ENCODE peak calls at places on chromosomes 11 and 22, in four cellular contexts. U is uterus, Q is AG08396, B is iPS-NIHi11. V is an unnamed sample.
A peak's percentile ranks its signal among the peaks of the same experiment; 100 is the strongest.

GRCh38 chr11:403021-403760 is 9.2 kb downstream of the PKP3 start:
- DNase-seq in Q (no peak), U (no peak), B (no peak), V (no peak)

GRCh38 chr11:118921121-118921928 is 4.4 kb downstream of the BCL9L start:
- DNase-seq in Q (peak; percentile 76), U (peak; percentile 88), B (no peak), V (peak; percentile 92)

GRCh38 chr11:11558352-11558751 is 63.5 kb downstream of the GALNT18 start:
- DNase-seq in U (no peak), Q (no peak), B (no peak), V (no peak)

GRCh38 chr22:32286290-32286840 is 31.2 kb upstream of the SLC5A4 start:
- DNase-seq in U (no peak), B (no peak), Q (no peak), V (no peak)

GRCh38 chr11:111225871-111226270 is 19.7 kb upstream of the POU2AF2 start:
- DNase-seq in Q (no peak), B (no peak), U (no peak), V (no peak)

GRCh38 chr11:111845256-111846028 is 25.9 kb downstream of the ALG9 start:
- DNase-seq in U (no peak), Q (no peak), B (no peak), V (peak; percentile 29)

GRCh38 chr11:66853242-66854229 is 3.3 kb upstream of the LRFN4 start:
- DNase-seq in B (no peak), U (no peak), Q (no peak), V (no peak)

GRCh38 chr11:128477811-128478210 is 109.5 kb downstream of the ETS1 start:
- DNase-seq in U (no peak), B (no peak), Q (no peak), V (no peak)

GRCh38 chr11:69352715-69353325 is 58.9 kb downstream of the MYEOV start:
- DNase-seq in U (no peak), B (no peak), Q (peak; percentile 86), V (peak; percentile 98)

GRCh38 chr22:27919222-27919942 is at the start of gene PITPNB:
- DNase-seq in Q (peak; percentile 100), B (peak; percentile 99), U (peak; percentile 97), V (peak; percentile 100)

GRCh38 chr11:61947486-61948210 is 2.5 kb upstream of the BEST1 start:
- DNase-seq in Q (peak; percentile 87), B (peak; percentile 93), U (peak; percentile 95), V (peak; percentile 82)

GRCh38 chr11:12185914-12186313 is 75.5 kb downstream of the MICAL2 start:
- DNase-seq in U (no peak), Q (no peak), B (no peak), V (no peak)

GRCh38 chr11:104572279-104572678 is 326.0 kb downstream of the CASP12 start:
- DNase-seq in U (no peak), Q (no peak), B (no peak), V (peak; percentile 55)

GRCh38 chr11:12606597-12606996 is 67.6 kb upstream of the TEAD1 start:
- DNase-seq in B (no peak), Q (peak; percentile 38), U (no peak), V (peak; percentile 88)

GRCh38 chr11:130122141-130122575 is 37.4 kb upstream of the ST14 start:
- DNase-seq in B (no peak), Q (no peak), U (no peak), V (no peak)

GRCh38 chr11:72981067-72981466 is 161.1 kb downstream of the FCHSD2 start:
- DNase-seq in U (no peak), Q (no peak), B (no peak), V (no peak)

GRCh38 chr11:58003591-58003990 is 20.1 kb upstream of the OR9Q1 start:
- DNase-seq in Q (no peak), U (no peak), B (no peak), V (no peak)

GRCh38 chr11:85811624-85812023 is 683 bp upstream of the SYTL2 start:
- DNase-seq in Q (no peak), B (no peak), U (no peak), V (no peak)

GRCh38 chr11:31802990-31803812 is 7.9 kb downstream of the PAX6 start:
- DNase-seq in Q (no peak), B (no peak), U (no peak), V (no peak)

GRCh38 chr11:27209562-27210005 is 153.4 kb downstream of the CCDC34 start:
- DNase-seq in B (no peak), U (no peak), Q (peak; percentile 56), V (peak; percentile 86)

GRCh38 chr11:72441647-72442267 is 7.4 kb upstream of the CLPB start:
- DNase-seq in Q (no peak), B (no peak), U (no peak), V (peak; percentile 61)

GRCh38 chr11:67436459-67437081 is 912 bp downstream of the PTPRCAP start:
- DNase-seq in U (peak; percentile 56), Q (no peak), B (peak; percentile 84), V (peak; percentile 28)

GRCh38 chr11:44315947-44316387 is 6.0 kb upstream of the ALX4 start:
- DNase-seq in Q (no peak), B (no peak), U (no peak), V (peak; percentile 22)

GRCh38 chr11:17293308-17293707 is 16.8 kb downstream of the NUCB2 start:
- DNase-seq in Q (no peak), U (no peak), B (no peak), V (no peak)

GRCh38 chr11:114796954-114797721 is 118.8 kb downstream of the NXPE2 start:
- DNase-seq in B (no peak), Q (no peak), U (no peak), V (no peak)

V was measured in foreskin fibroblast.